ENCODE peak calls at places on chromosomes 16 and 17, in six cellular contexts. D is sciatic nerve; K is hypothalamus; L is NCI-H1105 treated with DMSO at 0.1 percent for 48 hours; Q is fibroblast of lung; I is activated T-cell treated with anti-CD3 and anti-CD28 coated beads, Interleukin-2, amount 50 U/mL, for 4 hours. O is an unnamed sample.

GRCh38 chr16:9092282-9092962 is 978 bp downstream of the HAPSTR1 start:
- DNase-seq in I (peak; percentile 39), K (peak; percentile 56), D (peak; percentile 75), Q (no peak), L (peak; percentile 19), O (peak; percentile 73)

GRCh38 chr16:67431077-67431804 is at the start of gene HSD11B2:
- DNase-seq in I (no peak), L (peak; percentile 51), K (peak; percentile 31), Q (peak; percentile 38), D (no peak), O (peak; percentile 76)

GRCh38 chr17:66468241-66469087 is 166.1 kb downstream of the PRKCA start:
- DNase-seq in K (no peak), I (no peak), D (no peak), L (no peak), Q (peak; percentile 40), O (no peak)

GRCh38 chr17:35731239-35731931 is at the start of gene RASL10B:
- DNase-seq in Q (peak; percentile 41), L (peak; percentile 18), I (peak; percentile 50), D (no peak), K (peak; percentile 40), O (peak; percentile 74)

GRCh38 chr17:73338050-73338491 is 26.3 kb upstream of the CDC42EP4 start:
- DNase-seq in K (peak; percentile 34), L (no peak), I (no peak), D (peak; percentile 79), Q (peak; percentile 39), O (no peak)

GRCh38 chr16:3835089-3835602 is 45.4 kb downstream of the CREBBP start:
- DNase-seq in Q (no peak), K (no peak), I (no peak), L (no peak), D (no peak), O (no peak)

GRCh38 chr17:74671031-74671771 is 41.5 kb downstream of the CD300LF start:
- DNase-seq in D (peak; percentile 87), K (peak; percentile 17), I (peak; percentile 58), Q (peak; percentile 72), L (no peak), O (peak; percentile 89)

GRCh38 chr16:19380316-19380715 is 37.4 kb upstream of the TMC5 start:
- DNase-seq in K (no peak), L (no peak), D (no peak), I (no peak), Q (no peak), O (no peak)

GRCh38 chr16:56532714-56533113 is 12.9 kb upstream of the BBS2 start:
- DNase-seq in Q (no peak), K (no peak), L (no peak), D (no peak), I (no peak), O (no peak)

GRCh38 chr17:30599424-30600061 is 122.3 kb downstream of the GOSR1 start:
- DNase-seq in D (no peak), Q (no peak), I (no peak), K (no peak), L (no peak), O (no peak)

GRCh38 chr17:76146053-76146875 is 5.2 kb upstream of the FOXJ1 start:
- DNase-seq in I (no peak), K (no peak), L (no peak), Q (no peak), D (peak; percentile 51), O (no peak)

GRCh38 chr16:55588799-55589198 is 22.3 kb downstream of the CAPNS2 start:
- DNase-seq in Q (no peak), D (no peak), I (no peak), K (no peak), L (no peak), O (no peak)

GRCh38 chr17:14833201-14833773 is 431.8 kb downstream of the PMP22 start:
- DNase-seq in Q (peak; percentile 12), D (no peak), K (no peak), I (no peak), L (no peak), O (no peak)

GRCh38 chr17:39929657-39930407 is 2.3 kb downstream of the LRRC3C start:
- DNase-seq in D (no peak), L (no peak), I (no peak), K (no peak), Q (peak; percentile 90), O (no peak)

GRCh38 chr17:70091681-70092080 is 16.7 kb downstream of the KCNJ16 start:
- DNase-seq in I (no peak), L (no peak), K (no peak), Q (no peak), D (no peak), O (no peak)

GRCh38 chr16:48608871-48609452 is 1.0 kb downstream of the N4BP1 start:
- DNase-seq in D (no peak), L (no peak), Q (peak; percentile 22), I (no peak), K (no peak), O (no peak)

GRCh38 chr16:88774544-88775393 is 10.3 kb downstream of the PIEZO1 start:
- DNase-seq in D (no peak), Q (no peak), I (no peak), K (no peak), L (no peak), O (no peak)

GRCh38 chr17:31321481-31321880 is at the start of gene EVI2A:
- DNase-seq in Q (peak; percentile 89), K (no peak), D (no peak), L (no peak), I (peak; percentile 69), O (no peak)

GRCh38 chr16:89374393-89374948 is 115.9 kb downstream of the ANKRD11 start:
- DNase-seq in K (no peak), Q (peak; percentile 38), L (no peak), D (no peak), I (no peak), O (no peak)

GRCh38 chr16:89678258-89678657 is 8.2 kb upstream of the CDK10 start:
- DNase-seq in K (no peak), I (no peak), D (no peak), L (no peak), Q (no peak), O (no peak)